ENCODE peak calls at places on chromosomes 12 and 14, in six cellular contexts. A is heart left ventricle, W is MCF 10A, K is choroid plexus epithelial cell, F is esophagus muscularis mucosa, Q is AG04450. H is an unnamed sample.

GRCh38 chr14:101195309-101195724 is 291.8 kb upstream of the RTL1 start:
- DNase-seq in A (no peak), W (no peak), K (no peak), F (peak), Q (no peak), H (no peak)

GRCh38 chr12:100083308-100083707 is 59.4 kb downstream of the BLTP3B start:
- DNase-seq in A (no peak), W (no peak), K (no peak), F (no peak), Q (no peak), H (no peak)

GRCh38 chr12:116601524-116601923 is 42.3 kb downstream of the MAP1LC3B2 start:
- DNase-seq in A (no peak), W (peak), K (peak), F (no peak), Q (no peak), H (no peak)

GRCh38 chr12:53495903-53496751 is 3.1 kb downstream of the MAP3K12 start:
- DNase-seq in A (peak), W (no peak), K (peak), F (no peak), Q (peak), H (peak)

GRCh38 chr12:108295631-108296030 is 43.5 kb downstream of the CMKLR1 start:
- DNase-seq in A (no peak), W (no peak), K (no peak), F (no peak), Q (no peak), H (no peak)

GRCh38 chr14:101623685-101624444 is 62.6 kb downstream of the DIO3 start:
- DNase-seq in A (no peak), W (no peak), K (no peak), F (peak), Q (no peak), H (no peak)

GRCh38 chr12:42360747-42361403 is 34.9 kb downstream of the PPHLN1 start:
- DNase-seq in A (no peak), W (no peak), K (peak), F (no peak), Q (no peak), H (peak)

GRCh38 chr12:103441437-103442186 is 54.2 kb downstream of the C12orf42 start:
- DNase-seq in A (no peak), W (no peak), K (no peak), F (no peak), Q (no peak), H (no peak)

GRCh38 chr14:103857256-103857655 is 9.9 kb upstream of the PPP1R13B start:
- DNase-seq in A (no peak), W (no peak), K (no peak), F (no peak), Q (no peak), H (no peak)

GRCh38 chr14:99720941-99721791 is 37.1 kb downstream of the CYP46A1 start:
- DNase-seq in A (no peak), W (no peak), K (no peak), F (no peak), Q (no peak), H (no peak)

GRCh38 chr12:128844031-128844635 is 9.1 kb upstream of the GLT1D1 start:
- DNase-seq in A (no peak), W (no peak), K (no peak), F (no peak), Q (no peak), H (no peak)

GRCh38 chr12:76634074-76634570 is 74.6 kb upstream of the OSBPL8 start:
- DNase-seq in A (no peak), W (no peak), K (no peak), F (no peak), Q (no peak), H (no peak)

GRCh38 chr12:130333341-130333740 is 4.3 kb upstream of the PIWIL1 start:
- DNase-seq in A (no peak), W (no peak), K (no peak), F (no peak), Q (no peak), H (no peak)
- TF ChIP-seq CTCF in A (no peak), W (peak), K (no peak), F (no peak), Q (no peak), H (no peak)

GRCh38 chr14:60506985-60507829 is 1.7 kb upstream of the SIX6 start:
- DNase-seq in A (no peak), W (no peak), K (no peak), F (no peak), Q (no peak), H (no peak)

GRCh38 chr14:60508363-60508706 is 611 bp upstream of the SIX6 start:
- DNase-seq in A (no peak), W (no peak), K (no peak), F (no peak), Q (no peak), H (no peak)

GRCh38 chr14:60509438-60510253 is 700 bp downstream of the SIX6 start:
- DNase-seq in A (no peak), W (no peak), K (no peak), F (no peak), Q (no peak), H (no peak)

GRCh38 chr14:60510254-60510975 is 1.5 kb downstream of the SIX6 start:
- DNase-seq in A (no peak), W (no peak), K (no peak), F (no peak), Q (no peak), H (no peak)

DNA sequence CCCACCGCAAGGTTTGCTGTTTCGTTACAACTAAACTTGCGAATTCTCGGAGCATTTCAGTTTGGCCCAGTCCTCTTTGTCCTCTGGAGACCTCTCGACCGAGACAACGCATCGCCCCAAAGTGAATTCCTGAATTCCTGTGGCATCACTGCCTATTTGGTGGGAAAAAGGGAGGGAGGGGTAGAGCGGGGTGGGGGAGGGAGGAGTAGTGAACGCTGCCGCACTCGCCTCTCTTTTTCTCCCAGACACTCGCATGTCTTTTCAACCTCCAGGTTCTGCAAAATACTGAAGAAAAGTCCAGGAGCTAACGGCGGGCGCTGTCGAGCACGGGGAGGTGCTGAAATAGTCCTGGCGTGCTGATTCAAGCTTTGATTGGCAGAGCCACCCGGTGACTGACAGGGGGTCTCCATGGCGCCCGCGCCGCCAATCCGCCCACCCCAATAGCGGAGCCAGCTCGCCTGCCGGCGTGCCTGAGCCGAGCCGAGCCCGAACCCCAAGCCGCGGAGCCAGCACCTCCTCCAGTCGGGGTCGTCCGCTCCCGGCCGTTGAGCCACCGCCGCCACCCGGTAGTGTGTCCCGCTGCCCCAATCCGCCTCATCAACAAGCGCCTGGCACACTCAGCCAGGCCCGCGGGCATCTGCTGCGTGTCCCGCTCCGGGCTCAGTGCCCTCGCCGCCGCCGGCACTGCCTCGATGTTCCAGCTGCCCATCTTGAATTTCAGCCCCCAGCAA is at the start of gene SIX6:
- DNase-seq in A (no peak), W (no peak), K (peak), F (no peak), Q (no peak), H (peak)
- TF ChIP-seq CTCF in A (no peak), W (no peak), K (no peak), F (no peak), Q (no peak), H (no peak)

GRCh38 chr14:30655124-30655523 is 33.0 kb downstream of the SCFD1 start:
- DNase-seq in A (no peak), W (no peak), K (peak), F (no peak), Q (no peak), H (no peak)

GRCh38 chr14:30657606-30658163 is 35.6 kb downstream of the SCFD1 start:
- DNase-seq in A (no peak), W (peak), K (peak), F (no peak), Q (no peak), H (peak)

GRCh38 chr14:30657050-30657449 is 34.9 kb downstream of the SCFD1 start:
- DNase-seq in A (no peak), W (no peak), K (no peak), F (no peak), Q (no peak), H (peak)

GRCh38 chr14:30655658-30656057 is 33.5 kb downstream of the SCFD1 start:
- DNase-seq in A (no peak), W (no peak), K (no peak), F (no peak), Q (no peak), H (no peak)

DNA sequence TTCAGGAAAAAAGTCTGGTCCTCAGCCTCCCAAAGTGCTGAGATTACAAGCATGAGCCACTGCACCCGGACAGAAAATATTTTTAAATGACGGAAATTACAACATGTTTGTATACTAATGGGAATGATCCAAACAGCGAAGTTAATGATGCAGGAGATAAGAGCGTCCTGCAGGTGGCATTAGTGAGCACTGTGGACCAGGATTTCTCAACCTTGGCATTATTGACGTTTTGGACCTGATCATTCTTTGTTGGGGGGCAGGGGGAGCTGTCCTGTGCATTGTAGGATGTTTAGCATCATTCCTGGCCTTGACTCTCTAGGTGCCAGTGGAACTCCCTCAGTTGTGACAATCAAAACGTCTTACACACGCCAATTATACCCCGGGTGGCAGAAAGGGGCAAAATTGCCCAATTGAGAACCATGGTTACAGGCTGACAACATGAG is 34.1 kb downstream of the SCFD1 start:
- DNase-seq in A (peak), W (peak), K (peak), F (no peak), Q (no peak), H (peak)
- TF ChIP-seq CTCF in A (peak), W (peak), K (peak), F (peak), Q (peak), H (peak)

GRCh38 chr12:51869931-51870330 is 18.0 kb upstream of the ANKRD33 start:
- DNase-seq in A (no peak), W (no peak), K (no peak), F (no peak), Q (no peak), H (no peak)

GRCh38 chr12:51871918-51872688 is 15.8 kb upstream of the ANKRD33 start:
- DNase-seq in A (no peak), W (no peak), K (no peak), F (no peak), Q (no peak), H (no peak)

GRCh38 chr12:51872689-51872981 is 15.3 kb upstream of the ANKRD33 start:
- DNase-seq in A (no peak), W (no peak), K (no peak), F (no peak), Q (no peak), H (no peak)

GRCh38 chr12:51869490-51869865 is 18.4 kb upstream of the ANKRD33 start:
- DNase-seq in A (no peak), W (no peak), K (no peak), F (no peak), Q (no peak), H (no peak)

DNA sequence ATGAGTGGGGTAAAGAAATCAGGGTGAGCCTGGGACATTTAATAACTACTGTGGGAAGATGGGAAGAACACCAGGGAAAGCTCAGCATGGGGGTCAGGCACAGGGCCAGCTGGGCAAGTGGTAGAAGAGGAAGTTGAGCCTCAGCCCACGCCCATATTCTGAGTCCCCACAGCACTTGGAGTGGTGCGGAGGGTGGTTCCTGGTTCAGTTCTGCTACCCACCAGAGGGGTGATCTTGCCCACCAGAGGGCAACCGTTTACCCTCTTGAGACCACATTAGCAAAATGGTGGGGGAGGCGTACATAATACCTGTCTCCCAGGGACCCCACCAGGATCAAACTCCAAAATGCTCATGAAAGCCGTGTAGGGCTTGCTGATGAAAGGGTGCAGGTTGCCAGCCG is 16.8 kb upstream of the ANKRD33 start:
- DNase-seq in A (peak), W (no peak), K (no peak), F (no peak), Q (no peak), H (no peak)
- TF ChIP-seq CTCF in A (no peak), W (no peak), K (no peak), F (no peak), Q (no peak), H (no peak)

DNA sequence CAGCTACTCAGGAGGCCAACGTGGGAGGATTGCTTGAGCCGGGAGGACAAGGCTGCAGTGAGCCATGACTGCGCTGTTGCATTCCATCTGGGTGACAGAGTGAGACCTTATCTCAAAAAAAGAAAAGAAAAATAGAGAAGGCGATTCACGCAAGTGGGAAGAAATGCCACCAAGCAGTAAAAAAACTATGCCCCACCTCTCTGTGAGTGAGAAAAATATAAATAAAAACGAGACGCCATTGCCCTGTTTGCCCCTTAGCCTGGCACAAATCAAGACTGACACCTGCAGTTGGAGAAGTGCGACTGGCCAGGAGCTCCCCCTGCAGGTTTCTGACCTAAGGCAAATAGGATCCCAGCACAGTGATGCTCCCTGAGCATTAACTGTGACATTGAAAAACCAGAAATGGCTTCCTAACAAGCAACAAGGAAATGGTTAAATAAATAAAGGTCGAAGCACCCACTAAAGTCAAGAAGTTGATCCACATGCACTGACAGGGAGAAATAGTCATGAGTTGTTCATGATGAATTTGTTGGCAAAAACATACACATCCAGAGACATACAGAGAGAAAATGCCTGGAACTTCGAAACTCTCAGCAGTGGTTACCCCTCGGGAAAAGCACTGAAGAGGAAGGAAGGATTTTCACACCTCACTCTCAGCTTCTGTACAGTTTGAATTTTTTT is 21.1 kb downstream of the GSC start:
- DNase-seq in A (no peak), W (peak), K (peak), F (no peak), Q (no peak), H (no peak)
- TF ChIP-seq CTCF in A (peak), W (peak), K (peak), F (no peak), Q (peak), H (peak)

GRCh38 chr14:72416892-72417291 is 477.0 kb downstream of the DPF3 start:
- DNase-seq in A (no peak), W (no peak), K (no peak), F (no peak), Q (no peak), H (no peak)
- TF ChIP-seq CTCF in A (peak), W (no peak), K (no peak), F (no peak), Q (no peak), H (no peak)

GRCh38 chr12:44873898-44874297 is 2.2 kb downstream of the NELL2 start:
- DNase-seq in A (no peak), W (peak), K (peak), F (no peak), Q (no peak), H (peak)
- TF ChIP-seq CTCF in A (peak), W (no peak), K (no peak), F (no peak), Q (no peak), H (no peak)

GRCh38 chr12:84191779-84192178 is 720.8 kb downstream of the SLC6A15 start:
- DNase-seq in A (no peak), W (no peak), K (no peak), F (no peak), Q (no peak), H (no peak)

GRCh38 chr12:84183576-84183975 is 729.0 kb downstream of the SLC6A15 start:
- DNase-seq in A (no peak), W (no peak), K (peak), F (no peak), Q (no peak), H (no peak)

DNA sequence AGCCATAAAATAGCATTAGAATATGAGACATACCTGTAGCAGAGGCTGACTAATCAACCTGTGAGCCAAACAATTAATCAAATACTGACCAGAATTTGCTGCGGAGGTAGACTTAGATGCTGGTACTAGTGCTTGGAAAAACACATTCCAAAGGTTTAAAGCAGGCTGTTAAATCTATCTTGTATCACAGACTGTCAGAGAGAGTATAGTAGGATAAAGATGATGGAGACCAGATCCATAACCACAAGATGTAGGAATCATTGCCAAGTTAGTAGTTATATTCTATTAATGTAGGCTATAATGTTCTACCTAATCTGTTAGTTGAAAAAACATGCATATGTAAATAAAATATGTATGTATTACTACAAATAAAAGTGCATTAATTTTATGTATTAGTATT is 726.2 kb downstream of the SLC6A15 start:
- DNase-seq in A (no peak), W (no peak), K (no peak), F (no peak), Q (no peak), H (no peak)
- TF ChIP-seq CTCF in A (no peak), W (no peak), K (no peak), F (no peak), Q (no peak), H (no peak)